ENCODE peak calls at places on chromosomes 16 and 17, in eight cellular contexts. One of them, this sample, is unnamed.

GRCh38 chr17:68462381-68463210 is 5.3 kb upstream of the WIPI1 start:
- DNase-seq in GM12891: no peak
- DNase-seq in naive thymus-derived CD4-positive, alpha-beta T cell: peak
- DNase-seq in HFFc6: peak
- DNase-seq in T-helper 17 cell: peak
- DNase-seq in NCI-H1105: peak
- DNase-seq in stimulated activated naive B cell treated with anti-CD40 and anti-IgM and Interleukin-4, amounts not matched to agents 10 μg/mL and 1 μg/mL and 100 μg/mL, for 72 hours: peak
- DNase-seq in stimulated activated CD8-positive, alpha-beta memory T cell treated with anti-CD3 and anti-CD28 coated beads, Interleukin-2, amount 100 ng/mL, for 1 hour: peak
- DNase-seq in this sample: peak

GRCh38 chr17:11853321-11854151 is 143.7 kb downstream of the ZNF18 start:
- DNase-seq in stimulated activated CD8-positive, alpha-beta memory T cell treated with anti-CD3 and anti-CD28 coated beads, Interleukin-2, amount 100 ng/mL, for 1 hour: no peak
- DNase-seq in GM12891: no peak
- DNase-seq in HFFc6: no peak
- DNase-seq in T-helper 17 cell: no peak
- DNase-seq in naive thymus-derived CD4-positive, alpha-beta T cell: no peak
- DNase-seq in stimulated activated naive B cell treated with anti-CD40 and anti-IgM and Interleukin-4, amounts not matched to agents 10 μg/mL and 1 μg/mL and 100 μg/mL, for 72 hours: no peak
- DNase-seq in NCI-H1105: no peak
- DNase-seq in this sample: no peak

GRCh38 chr16:80708823-80709222 is 95.6 kb downstream of the CDYL2 start:
- DNase-seq in stimulated activated naive B cell treated with anti-CD40 and anti-IgM and Interleukin-4, amounts not matched to agents 10 μg/mL and 1 μg/mL and 100 μg/mL, for 72 hours: no peak
- DNase-seq in naive thymus-derived CD4-positive, alpha-beta T cell: no peak
- DNase-seq in HFFc6: no peak
- DNase-seq in T-helper 17 cell: no peak
- DNase-seq in NCI-H1105: no peak
- DNase-seq in stimulated activated CD8-positive, alpha-beta memory T cell treated with anti-CD3 and anti-CD28 coated beads, Interleukin-2, amount 100 ng/mL, for 1 hour: no peak
- DNase-seq in GM12891: no peak
- DNase-seq in this sample: no peak

GRCh38 chr16:50928065-50928464 is 186.2 kb downstream of the CYLD start:
- DNase-seq in stimulated activated naive B cell treated with anti-CD40 and anti-IgM and Interleukin-4, amounts not matched to agents 10 μg/mL and 1 μg/mL and 100 μg/mL, for 72 hours: no peak
- DNase-seq in naive thymus-derived CD4-positive, alpha-beta T cell: no peak
- DNase-seq in T-helper 17 cell: no peak
- DNase-seq in stimulated activated CD8-positive, alpha-beta memory T cell treated with anti-CD3 and anti-CD28 coated beads, Interleukin-2, amount 100 ng/mL, for 1 hour: no peak
- DNase-seq in NCI-H1105: no peak
- DNase-seq in HFFc6: no peak
- DNase-seq in GM12891: no peak
- DNase-seq in this sample: no peak

GRCh38 chr17:3916013-3916696 is at the start of gene P2RX1:
- DNase-seq in stimulated activated CD8-positive, alpha-beta memory T cell treated with anti-CD3 and anti-CD28 coated beads, Interleukin-2, amount 100 ng/mL, for 1 hour: no peak
- DNase-seq in T-helper 17 cell: no peak
- DNase-seq in HFFc6: no peak
- DNase-seq in naive thymus-derived CD4-positive, alpha-beta T cell: peak
- DNase-seq in stimulated activated naive B cell treated with anti-CD40 and anti-IgM and Interleukin-4, amounts not matched to agents 10 μg/mL and 1 μg/mL and 100 μg/mL, for 72 hours: peak
- DNase-seq in GM12891: no peak
- DNase-seq in NCI-H1105: no peak
- DNase-seq in this sample: peak

GRCh38 chr17:969767-970387 is 9.7 kb downstream of the NXN start:
- DNase-seq in HFFc6: peak
- DNase-seq in stimulated activated naive B cell treated with anti-CD40 and anti-IgM and Interleukin-4, amounts not matched to agents 10 μg/mL and 1 μg/mL and 100 μg/mL, for 72 hours: no peak
- DNase-seq in GM12891: no peak
- DNase-seq in stimulated activated CD8-positive, alpha-beta memory T cell treated with anti-CD3 and anti-CD28 coated beads, Interleukin-2, amount 100 ng/mL, for 1 hour: no peak
- DNase-seq in naive thymus-derived CD4-positive, alpha-beta T cell: no peak
- DNase-seq in NCI-H1105: no peak
- DNase-seq in T-helper 17 cell: no peak
- DNase-seq in this sample: no peak

GRCh38 chr16:81035975-81036750 is 521 bp downstream of the ATMIN start:
- DNase-seq in stimulated activated CD8-positive, alpha-beta memory T cell treated with anti-CD3 and anti-CD28 coated beads, Interleukin-2, amount 100 ng/mL, for 1 hour: no peak
- DNase-seq in GM12891: peak
- DNase-seq in HFFc6: peak
- DNase-seq in T-helper 17 cell: peak
- DNase-seq in naive thymus-derived CD4-positive, alpha-beta T cell: no peak
- DNase-seq in stimulated activated naive B cell treated with anti-CD40 and anti-IgM and Interleukin-4, amounts not matched to agents 10 μg/mL and 1 μg/mL and 100 μg/mL, for 72 hours: peak
- DNase-seq in NCI-H1105: no peak
- DNase-seq in this sample: no peak

GRCh38 chr17:79626156-79626890 is 15.5 kb upstream of the RBFOX3 start:
- DNase-seq in stimulated activated naive B cell treated with anti-CD40 and anti-IgM and Interleukin-4, amounts not matched to agents 10 μg/mL and 1 μg/mL and 100 μg/mL, for 72 hours: no peak
- DNase-seq in stimulated activated CD8-positive, alpha-beta memory T cell treated with anti-CD3 and anti-CD28 coated beads, Interleukin-2, amount 100 ng/mL, for 1 hour: no peak
- DNase-seq in GM12891: no peak
- DNase-seq in naive thymus-derived CD4-positive, alpha-beta T cell: no peak
- DNase-seq in HFFc6: no peak
- DNase-seq in NCI-H1105: no peak
- DNase-seq in T-helper 17 cell: no peak
- DNase-seq in this sample: no peak

GRCh38 chr16:726438-727290 is at the start of the genes CCDC78 and HAGHL:
- DNase-seq in NCI-H1105: no peak
- DNase-seq in HFFc6: no peak
- DNase-seq in stimulated activated CD8-positive, alpha-beta memory T cell treated with anti-CD3 and anti-CD28 coated beads, Interleukin-2, amount 100 ng/mL, for 1 hour: no peak
- DNase-seq in stimulated activated naive B cell treated with anti-CD40 and anti-IgM and Interleukin-4, amounts not matched to agents 10 μg/mL and 1 μg/mL and 100 μg/mL, for 72 hours: peak
- DNase-seq in naive thymus-derived CD4-positive, alpha-beta T cell: no peak
- DNase-seq in T-helper 17 cell: no peak
- DNase-seq in GM12891: peak
- DNase-seq in this sample: peak

GRCh38 chr17:60390881-60391418 is 983 bp downstream of the USP32 start:
- DNase-seq in HFFc6: peak
- DNase-seq in GM12891: no peak
- DNase-seq in NCI-H1105: peak
- DNase-seq in stimulated activated naive B cell treated with anti-CD40 and anti-IgM and Interleukin-4, amounts not matched to agents 10 μg/mL and 1 μg/mL and 100 μg/mL, for 72 hours: peak
- DNase-seq in stimulated activated CD8-positive, alpha-beta memory T cell treated with anti-CD3 and anti-CD28 coated beads, Interleukin-2, amount 100 ng/mL, for 1 hour: no peak
- DNase-seq in naive thymus-derived CD4-positive, alpha-beta T cell: peak
- DNase-seq in T-helper 17 cell: no peak
- DNase-seq in this sample: no peak

GRCh38 chr16:25006504-25007055 is 8.6 kb downstream of the ARHGAP17 start:
- DNase-seq in stimulated activated naive B cell treated with anti-CD40 and anti-IgM and Interleukin-4, amounts not matched to agents 10 μg/mL and 1 μg/mL and 100 μg/mL, for 72 hours: no peak
- DNase-seq in stimulated activated CD8-positive, alpha-beta memory T cell treated with anti-CD3 and anti-CD28 coated beads, Interleukin-2, amount 100 ng/mL, for 1 hour: no peak
- DNase-seq in T-helper 17 cell: no peak
- DNase-seq in GM12891: no peak
- DNase-seq in HFFc6: peak
- DNase-seq in NCI-H1105: no peak
- DNase-seq in naive thymus-derived CD4-positive, alpha-beta T cell: no peak
- DNase-seq in this sample: no peak

GRCh38 chr17:64399071-64399766 is 8.6 kb upstream of the PECAM1 start:
- DNase-seq in stimulated activated CD8-positive, alpha-beta memory T cell treated with anti-CD3 and anti-CD28 coated beads, Interleukin-2, amount 100 ng/mL, for 1 hour: no peak
- DNase-seq in HFFc6: no peak
- DNase-seq in stimulated activated naive B cell treated with anti-CD40 and anti-IgM and Interleukin-4, amounts not matched to agents 10 μg/mL and 1 μg/mL and 100 μg/mL, for 72 hours: no peak
- DNase-seq in naive thymus-derived CD4-positive, alpha-beta T cell: no peak
- DNase-seq in GM12891: no peak
- DNase-seq in T-helper 17 cell: no peak
- DNase-seq in NCI-H1105: no peak
- DNase-seq in this sample: no peak